ENCODE peak calls at places on chromosomes 16 and 17, in four cellular contexts. X is mammary epithelial cell; L is activated effector memory CD4-positive, alpha-beta T cell treated with anti-CD3 and anti-CD28 coated beads, Interleukin-2, amount 50 U/mL, for 16 hours; G is GM19239. S is an unnamed sample.

GRCh38 chr17:411416-412120 is 59.0 kb upstream of the RPH3AL start:
- DNase-seq in X (no peak), L (no peak), G (no peak), S (no peak)

GRCh38 chr17:9036336-9036735 is 15.0 kb downstream of the NTN1 start:
- DNase-seq in X (no peak), L (no peak), G (no peak), S (no peak)

GRCh38 chr17:58969156-58969555 is 137.5 kb downstream of the TRIM37 start:
- DNase-seq in X (no peak), L (no peak), G (no peak), S (peak; percentile 12)

GRCh38 chr17:47250855-47251254 is 2.8 kb upstream of the ITGB3 start:
- DNase-seq in X (no peak), L (no peak), G (no peak), S (no peak)

GRCh38 chr17:81735181-81736102 is 23.4 kb downstream of the SLC25A10 start:
- DNase-seq in X (peak; percentile 55), L (peak; percentile 60), G (no peak), S (peak; percentile 76)

GRCh38 chr17:13346081-13346533 is 255.6 kb downstream of the HS3ST3A1 start:
- DNase-seq in X (peak; percentile 93), L (no peak), G (no peak), S (peak; percentile 82)

GRCh38 chr17:73630531-73630930 is 13.7 kb downstream of the SDK2 start:
- DNase-seq in X (no peak), L (no peak), G (no peak), S (no peak)

GRCh38 chr17:4136373-4136772 is 6.5 kb downstream of the ZZEF1 start:
- DNase-seq in X (peak; percentile 22), L (no peak), G (no peak), S (no peak)

GRCh38 chr17:76772842-76773521 is 35.1 kb downstream of the MFSD11 start:
- DNase-seq in X (peak; percentile 80), L (peak; percentile 87), G (no peak), S (peak; percentile 89)

GRCh38 chr17:81926451-81927144 is 937 bp downstream of the MAFG start:
- DNase-seq in X (peak; percentile 53), L (peak; percentile 90), G (peak; percentile 79), S (peak; percentile 40)

GRCh38 chr16:46607529-46607928 is 13.7 kb downstream of the SHCBP1 start:
- DNase-seq in X (peak; percentile 14), L (no peak), G (no peak), S (peak; percentile 59)

GRCh38 chr16:30567991-30568638 is 3.4 kb downstream of the ZNF688 start:
- DNase-seq in X (peak; percentile 96), L (peak; percentile 80), G (no peak), S (peak; percentile 97)

GRCh38 chr17:74645010-74645409 is 21.5 kb upstream of the CD300E start:
- DNase-seq in X (no peak), L (no peak), G (no peak), S (no peak)

GRCh38 chr17:72615627-72615991 is 476.9 kb downstream of the SLC39A11 start:
- DNase-seq in X (no peak), L (no peak), G (no peak), S (no peak)